ENCODE peak calls at places on chromosomes 3 and 15, in four cellular contexts. One of them, this sample, is unnamed.

GRCh38 chr15:74291101-74292071 is 55.3 kb downstream of the CCDC33 start:
- DNase-seq in left colon: peak; percentile 53
- DNase-seq in NCI-H510A: peak; percentile 57
- DNase-seq in neuronal stem cell: peak; percentile 91
- DNase-seq in this sample: peak; percentile 58

GRCh38 chr3:32340639-32341365 is 50.9 kb upstream of the CMTM7 start:
- DNase-seq in left colon: no peak
- DNase-seq in NCI-H510A: no peak
- DNase-seq in neuronal stem cell: no peak
- DNase-seq in this sample: no peak

GRCh38 chr15:39248204-39248603 is 332.7 kb upstream of the THBS1 start:
- DNase-seq in left colon: no peak
- DNase-seq in NCI-H510A: no peak
- DNase-seq in neuronal stem cell: no peak
- DNase-seq in this sample: no peak

GRCh38 chr15:83694030-83694429 is 40.1 kb downstream of the ADAMTSL3 start:
- DNase-seq in left colon: no peak
- DNase-seq in NCI-H510A: no peak
- DNase-seq in neuronal stem cell: no peak
- DNase-seq in this sample: no peak

GRCh38 chr15:85026304-85027032 is 44.8 kb downstream of the PDE8A start:
- DNase-seq in left colon: no peak
- DNase-seq in NCI-H510A: no peak
- DNase-seq in neuronal stem cell: no peak
- DNase-seq in this sample: no peak

GRCh38 chr15:91942676-91943417 is 89.3 kb downstream of the SLCO3A1 start:
- DNase-seq in left colon: peak; percentile 89
- DNase-seq in NCI-H510A: peak; percentile 68
- DNase-seq in neuronal stem cell: no peak
- DNase-seq in this sample: peak; percentile 19

GRCh38 chr3:125075738-125076137 is 19.9 kb upstream of the HEG1 start:
- DNase-seq in left colon: no peak
- DNase-seq in NCI-H510A: no peak
- DNase-seq in neuronal stem cell: no peak
- DNase-seq in this sample: no peak

GRCh38 chr3:11154953-11155325 is 646 bp downstream of the HRH1 start:
- DNase-seq in left colon: no peak
- DNase-seq in NCI-H510A: no peak
- DNase-seq in neuronal stem cell: no peak
- DNase-seq in this sample: no peak

GRCh38 chr3:81339040-81339845 is 422.2 kb downstream of the GBE1 start:
- DNase-seq in left colon: no peak
- DNase-seq in NCI-H510A: no peak
- DNase-seq in neuronal stem cell: no peak
- DNase-seq in this sample: no peak

GRCh38 chr3:50292924-50293801 is 934 bp upstream of the IFRD2 start:
- DNase-seq in left colon: no peak
- DNase-seq in NCI-H510A: no peak
- DNase-seq in neuronal stem cell: no peak
- DNase-seq in this sample: no peak

GRCh38 chr3:169104972-169105371 is 558.5 kb downstream of the MECOM start:
- DNase-seq in left colon: no peak
- DNase-seq in NCI-H510A: no peak
- DNase-seq in neuronal stem cell: no peak
- DNase-seq in this sample: no peak

GRCh38 chr3:134449277-134449676 is 36.5 kb downstream of the ANAPC13 start:
- DNase-seq in left colon: no peak
- DNase-seq in NCI-H510A: no peak
- DNase-seq in neuronal stem cell: no peak
- DNase-seq in this sample: peak; percentile 9

GRCh38 chr3:130386604-130387263 is 41.3 kb downstream of the COL6A5 start:
- DNase-seq in left colon: no peak
- DNase-seq in NCI-H510A: no peak
- DNase-seq in neuronal stem cell: no peak
- DNase-seq in this sample: no peak

GRCh38 chr3:148789156-148789555 is 38.5 kb upstream of the CPB1 start:
- DNase-seq in left colon: no peak
- DNase-seq in NCI-H510A: no peak
- DNase-seq in neuronal stem cell: peak; percentile 15
- DNase-seq in this sample: no peak

GRCh38 chr3:12966847-12967750 is 106.1 kb downstream of the IQSEC1 start:
- DNase-seq in left colon: no peak
- DNase-seq in NCI-H510A: no peak
- DNase-seq in neuronal stem cell: no peak
- DNase-seq in this sample: no peak

GRCh38 chr3:8485141-8485840 is 16.3 kb upstream of the LMCD1 start:
- DNase-seq in left colon: no peak
- DNase-seq in NCI-H510A: no peak
- DNase-seq in neuronal stem cell: no peak
- DNase-seq in this sample: no peak

GRCh38 chr3:124981472-124981871 is 46.9 kb upstream of the MUC13 start:
- DNase-seq in left colon: no peak
- DNase-seq in NCI-H510A: no peak
- DNase-seq in neuronal stem cell: no peak
- DNase-seq in this sample: no peak

GRCh38 chr3:56219894-56220805 is 248.1 kb downstream of the ERC2 start:
- DNase-seq in left colon: no peak
- DNase-seq in NCI-H510A: no peak
- DNase-seq in neuronal stem cell: no peak
- DNase-seq in this sample: no peak

GRCh38 chr3:14146381-14147062 is 21.7 kb downstream of the TMEM43 start:
- DNase-seq in left colon: peak; percentile 22
- DNase-seq in NCI-H510A: no peak
- DNase-seq in neuronal stem cell: no peak
- DNase-seq in this sample: no peak

GRCh38 chr3:47022540-47023161 is 43.2 kb downstream of the NBEAL2 start:
- DNase-seq in left colon: no peak
- DNase-seq in NCI-H510A: no peak
- DNase-seq in neuronal stem cell: no peak
- DNase-seq in this sample: no peak

GRCh38 chr3:17023006-17023664 is 138.4 kb downstream of the PLCL2 start:
- DNase-seq in left colon: no peak
- DNase-seq in NCI-H510A: no peak
- DNase-seq in neuronal stem cell: no peak
- DNase-seq in this sample: no peak

GRCh38 chr3:74643636-74644035 is 29.2 kb upstream of the CNTN3 start:
- DNase-seq in left colon: peak; percentile 36
- DNase-seq in NCI-H510A: no peak
- DNase-seq in neuronal stem cell: no peak
- DNase-seq in this sample: no peak

GRCh38 chr3:42590989-42591756 is 513 bp downstream of the SS18L2 start:
- DNase-seq in left colon: no peak
- DNase-seq in NCI-H510A: no peak
- DNase-seq in neuronal stem cell: no peak
- DNase-seq in this sample: no peak